ENCODE peak calls at places on chromosomes 5 and 9, in nine cellular contexts. One of them, this sample, is unnamed.

GRCh38 chr5:2094616-2094995 is 211.9 kb upstream of the IRX4 start:
- DNase-seq in tibial artery: no peak
- DNase-seq in T-helper 2 cell: no peak
- DNase-seq in heart right ventricle: no peak
- DNase-seq in RWPE1: no peak
- DNase-seq in GM23338: no peak
- DNase-seq in GM13977: no peak
- DNase-seq in CD4-positive, alpha-beta memory T cell: no peak
- DNase-seq in HT1080: no peak
- DNase-seq in this sample: no peak

GRCh38 chr9:97072285-97072770 is 33.4 kb upstream of the CTSV start:
- DNase-seq in heart right ventricle: no peak
- DNase-seq in CD4-positive, alpha-beta memory T cell: no peak
- DNase-seq in tibial artery: no peak
- DNase-seq in HT1080: no peak
- DNase-seq in T-helper 2 cell: no peak
- DNase-seq in RWPE1: no peak
- DNase-seq in GM23338: no peak
- DNase-seq in GM13977: no peak
- DNase-seq in this sample: no peak

GRCh38 chr9:78595200-78595945 is 298.4 kb downstream of the PSAT1 start:
- DNase-seq in tibial artery: no peak
- DNase-seq in CD4-positive, alpha-beta memory T cell: no peak
- DNase-seq in heart right ventricle: no peak
- DNase-seq in GM23338: no peak
- DNase-seq in HT1080: no peak
- DNase-seq in RWPE1: no peak
- DNase-seq in GM13977: no peak
- DNase-seq in T-helper 2 cell: no peak
- DNase-seq in this sample: no peak

GRCh38 chr5:77855369-77855768 is 79.2 kb upstream of the TBCA start:
- DNase-seq in RWPE1: no peak
- DNase-seq in CD4-positive, alpha-beta memory T cell: no peak
- DNase-seq in tibial artery: no peak
- DNase-seq in GM23338: no peak
- DNase-seq in HT1080: peak
- DNase-seq in T-helper 2 cell: no peak
- DNase-seq in heart right ventricle: no peak
- DNase-seq in GM13977: no peak
- DNase-seq in this sample: no peak

GRCh38 chr5:150444770-150445169 is 4.8 kb downstream of the RPS14 start:
- DNase-seq in heart right ventricle: no peak
- DNase-seq in T-helper 2 cell: no peak
- DNase-seq in GM23338: no peak
- DNase-seq in CD4-positive, alpha-beta memory T cell: no peak
- DNase-seq in RWPE1: no peak
- DNase-seq in HT1080: no peak
- DNase-seq in GM13977: no peak
- DNase-seq in tibial artery: no peak
- DNase-seq in this sample: no peak

GRCh38 chr5:111143910-111144309 is 51.8 kb downstream of the WDR36 start:
- DNase-seq in GM13977: no peak
- DNase-seq in tibial artery: no peak
- DNase-seq in CD4-positive, alpha-beta memory T cell: no peak
- DNase-seq in RWPE1: peak
- DNase-seq in heart right ventricle: peak
- DNase-seq in T-helper 2 cell: no peak
- DNase-seq in GM23338: no peak
- DNase-seq in HT1080: peak
- DNase-seq in this sample: no peak

GRCh38 chr5:6218517-6218916 is 159.8 kb downstream of the MED10 start:
- DNase-seq in GM23338: no peak
- DNase-seq in T-helper 2 cell: no peak
- DNase-seq in CD4-positive, alpha-beta memory T cell: no peak
- DNase-seq in GM13977: no peak
- DNase-seq in heart right ventricle: no peak
- DNase-seq in HT1080: no peak
- DNase-seq in RWPE1: no peak
- DNase-seq in tibial artery: no peak
- DNase-seq in this sample: no peak

GRCh38 chr9:16545639-16546038 is 324.8 kb downstream of the BNC2 start:
- DNase-seq in T-helper 2 cell: no peak
- DNase-seq in GM23338: no peak
- DNase-seq in GM13977: no peak
- DNase-seq in heart right ventricle: no peak
- DNase-seq in tibial artery: no peak
- DNase-seq in RWPE1: no peak
- DNase-seq in CD4-positive, alpha-beta memory T cell: no peak
- DNase-seq in HT1080: no peak
- DNase-seq in this sample: no peak

GRCh38 chr9:89880161-89880560 is 275.3 kb downstream of the GADD45G start:
- DNase-seq in heart right ventricle: no peak
- DNase-seq in GM23338: no peak
- DNase-seq in HT1080: no peak
- DNase-seq in RWPE1: no peak
- DNase-seq in tibial artery: peak
- DNase-seq in T-helper 2 cell: no peak
- DNase-seq in GM13977: no peak
- DNase-seq in CD4-positive, alpha-beta memory T cell: no peak
- DNase-seq in this sample: no peak

GRCh38 chr5:117182104-117182503 is 607.5 kb upstream of the SEMA6A start:
- DNase-seq in CD4-positive, alpha-beta memory T cell: no peak
- DNase-seq in GM13977: no peak
- DNase-seq in tibial artery: no peak
- DNase-seq in GM23338: no peak
- DNase-seq in HT1080: no peak
- DNase-seq in T-helper 2 cell: no peak
- DNase-seq in heart right ventricle: no peak
- DNase-seq in RWPE1: no peak
- DNase-seq in this sample: no peak